ENCODE peak calls at places on chromosomes 2 and 18, in eight cellular contexts. B is AG04449, Q is astrocyte of the spinal cord, L is A549, H is left ventricle myocardium inferior, M is psoas muscle, K is OCI-LY7, F is HFF-Myc. N is an unnamed sample.

GRCh38 chr2:150107816-150108215 is 379.7 kb downstream of the RND3 start:
- DNase-seq in Q (no peak), M (no peak), L (no peak), H (no peak), B (no peak), F (no peak), K (no peak), N (peak)

GRCh38 chr2:46329803-46330775 is 32.9 kb downstream of the EPAS1 start:
- DNase-seq in F (no peak), Q (peak), K (no peak), M (no peak), B (peak), L (peak), H (no peak), N (peak)

GRCh38 chr2:10720983-10721343 is 467 bp upstream of the ATP6V1C2 start:
- DNase-seq in F (no peak), Q (no peak), M (no peak), B (no peak), H (no peak), K (peak), L (no peak), N (no peak)

GRCh38 chr18:23900979-23901378 is 113.6 kb upstream of the TTC39C start:
- DNase-seq in F (no peak), B (no peak), Q (peak), L (no peak), M (no peak), H (no peak), K (no peak), N (no peak)

GRCh38 chr18:24860978-24861680 is 400.7 kb downstream of the HRH4 start:
- DNase-seq in L (no peak), H (no peak), B (no peak), F (no peak), Q (no peak), M (no peak), K (no peak), N (peak)

GRCh38 chr2:134306521-134306920 is 52.6 kb downstream of the MGAT5 start:
- DNase-seq in B (no peak), H (no peak), F (no peak), M (no peak), K (no peak), L (no peak), Q (no peak), N (no peak)

GRCh38 chr2:6995406-6996117 is 78.3 kb downstream of the RNF144A start:
- DNase-seq in K (no peak), B (no peak), Q (no peak), F (no peak), H (no peak), M (peak), L (no peak), N (no peak)

GRCh38 chr18:51862311-51862710 is 477.7 kb upstream of the DCC start:
- DNase-seq in B (no peak), H (no peak), K (no peak), L (no peak), Q (no peak), F (no peak), M (no peak), N (no peak)

GRCh38 chr18:13387856-13388548 is 169.4 kb downstream of the LDLRAD4 start:
- DNase-seq in L (no peak), K (no peak), Q (peak), H (no peak), B (peak), F (no peak), M (no peak), N (no peak)

GRCh38 chr2:104825124-104825865 is 28.6 kb upstream of the POU3F3 start:
- DNase-seq in F (no peak), Q (peak), M (no peak), B (no peak), K (no peak), H (no peak), L (no peak), N (no peak)

GRCh38 chr2:65085148-65085547 is 28.9 kb downstream of the CEP68 start:
- DNase-seq in F (no peak), Q (no peak), M (no peak), K (no peak), B (no peak), L (no peak), H (no peak), N (no peak)

GRCh38 chr2:240820014-240820606 is at the start of gene KIF1A:
- DNase-seq in H (peak), L (no peak), M (peak), B (no peak), K (no peak), F (no peak), Q (no peak), N (no peak)

GRCh38 chr2:177758591-177759371 is 313.8 kb downstream of the PDE11A start:
- DNase-seq in B (no peak), Q (peak), M (peak), L (no peak), H (no peak), K (no peak), F (no peak), N (peak)

GRCh38 chr2:14297906-14298305 is 334.6 kb upstream of the LRATD1 start:
- DNase-seq in Q (no peak), B (no peak), F (no peak), L (no peak), M (no peak), H (no peak), K (no peak), N (no peak)

GRCh38 chr2:95076705-95077520 is 44.7 kb downstream of the MRPS5 start:
- DNase-seq in B (no peak), L (peak), M (peak), F (peak), Q (peak), K (peak), H (peak), N (peak)

GRCh38 chr2:52639692-52640091 is 1127.9 kb upstream of the CHAC2 start:
- DNase-seq in H (no peak), Q (peak), B (no peak), K (no peak), M (no peak), L (no peak), F (no peak), N (peak)

GRCh38 chr2:171383141-171383540 is 50.6 kb downstream of the METTL8 start:
- DNase-seq in Q (peak), B (no peak), F (no peak), L (no peak), K (no peak), H (no peak), M (no peak), N (peak)

GRCh38 chr2:220814441-220814840 is 757.7 kb downstream of the EPHA4 start:
- DNase-seq in L (no peak), F (no peak), H (no peak), B (no peak), M (no peak), K (no peak), Q (no peak), N (no peak)

GRCh38 chr2:20766798-20767644 is 55.9 kb downstream of the LDAH start:
- DNase-seq in L (no peak), F (no peak), Q (no peak), H (no peak), B (no peak), M (no peak), K (no peak), N (no peak)

GRCh38 chr2:45612741-45613140 is 1.7 kb upstream of the SRBD1 start:
- DNase-seq in Q (no peak), F (no peak), H (no peak), L (no peak), B (no peak), M (no peak), K (no peak), N (peak)

GRCh38 chr2:232502513-232502900 is 14.9 kb upstream of the ECEL1 start:
- DNase-seq in K (no peak), Q (no peak), B (no peak), L (no peak), F (no peak), M (no peak), H (no peak), N (no peak)

GRCh38 chr2:16588565-16588964 is 77.1 kb downstream of the CYRIA start:
- DNase-seq in L (no peak), B (no peak), H (no peak), F (no peak), K (no peak), M (no peak), Q (no peak), N (no peak)

GRCh38 chr18:74832999-74833398 is 235.3 kb downstream of the ZNF407 start:
- DNase-seq in K (no peak), Q (no peak), L (no peak), H (no peak), F (no peak), B (no peak), M (no peak), N (no peak)

GRCh38 chr2:221467610-221468009 is 104.5 kb downstream of the EPHA4 start:
- DNase-seq in M (no peak), L (no peak), Q (peak), K (no peak), H (no peak), F (no peak), B (no peak), N (peak)

GRCh38 chr18:58484989-58485962 is 143.6 kb downstream of the ALPK2 start:
- DNase-seq in Q (peak), M (no peak), L (no peak), H (no peak), K (no peak), F (no peak), B (no peak), N (no peak)

GRCh38 chr2:196598846-196599245 is 40.7 kb upstream of the CCDC150 start:
- DNase-seq in B (no peak), L (no peak), M (no peak), F (no peak), H (no peak), Q (no peak), K (no peak), N (no peak)

GRCh38 chr2:96233880-96234316 is 25.3 kb upstream of the STARD7 start:
- DNase-seq in H (no peak), K (peak), L (no peak), M (no peak), Q (no peak), F (no peak), B (no peak), N (no peak)

GRCh38 chr2:96924775-96925747 is 55.2 kb upstream of the SEMA4C start:
- DNase-seq in L (no peak), K (no peak), H (no peak), B (no peak), F (no peak), Q (no peak), M (peak), N (no peak)

GRCh38 chr2:230893338-230893737 is 28.6 kb downstream of the ITM2C start:
- DNase-seq in Q (no peak), L (no peak), K (no peak), H (no peak), M (no peak), F (no peak), B (no peak), N (no peak)

GRCh38 chr18:28063181-28063790 is 113.6 kb downstream of the CDH2 start:
- DNase-seq in K (no peak), F (no peak), L (no peak), M (no peak), Q (peak), H (no peak), B (peak), N (no peak)

GRCh38 chr2:106223347-106223746 is 29.2 kb upstream of the UXS1 start:
- DNase-seq in L (no peak), M (no peak), K (no peak), B (no peak), F (no peak), H (no peak), Q (no peak), N (no peak)

GRCh38 chr2:233705911-233706506 is 6.7 kb upstream of the UGT1A5 start:
- DNase-seq in F (no peak), H (no peak), Q (no peak), K (no peak), M (no peak), L (no peak), B (no peak), N (no peak)

GRCh38 chr18:36580874-36581750 is 247.7 kb downstream of the TPGS2 start:
- DNase-seq in H (no peak), F (peak), B (no peak), K (no peak), Q (peak), M (no peak), L (no peak), N (peak)

GRCh38 chr2:173148520-173148919 is 72.9 kb downstream of the MAP3K20 start:
- DNase-seq in Q (no peak), L (no peak), H (no peak), B (no peak), M (no peak), K (no peak), F (no peak), N (no peak)

DNA sequence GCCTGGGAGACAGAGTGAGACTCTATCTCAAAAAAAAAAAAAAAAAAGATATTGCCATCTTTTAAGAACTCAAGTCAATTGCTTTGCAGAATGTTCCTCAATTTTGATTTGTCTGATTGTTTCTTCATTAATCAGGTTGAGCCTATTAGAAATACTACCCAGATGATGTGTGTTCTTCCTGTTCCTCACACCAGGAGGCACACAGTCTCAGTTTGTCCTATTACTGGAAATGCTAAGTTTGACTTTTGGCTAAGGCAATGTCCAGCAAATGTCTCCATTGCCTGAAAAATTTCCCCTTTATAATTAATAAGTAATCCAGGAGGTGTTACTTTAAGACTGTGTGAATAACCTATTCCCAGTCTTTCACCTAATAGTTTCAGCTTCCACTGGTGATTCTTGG is 28.4 kb downstream of the BOLA3 start:
- DNase-seq in M (no peak), Q (no peak), L (peak), K (no peak), H (no peak), B (no peak), F (no peak), N (peak)
- TF ChIP-seq CTCF in M (peak), Q (no peak), L (no peak), K (peak), H (no peak), B (no peak), F (no peak), N (peak)

GRCh38 chr2:197784956-197785941 is at the start of gene BOLL:
- DNase-seq in L (no peak), F (no peak), Q (no peak), M (no peak), K (no peak), B (no peak), H (no peak), N (no peak)
- H3K4me3 ChIP-seq in L (peak), F (no peak), Q (peak), M (peak), K (no peak), B (no peak), H (peak), N (no peak)

GRCh38 chr2:70283500-70284191 is 9.9 kb downstream of the SNRPG start:
- DNase-seq in Q (no peak), H (no peak), B (no peak), L (no peak), K (no peak), F (no peak), M (no peak), N (no peak)

GRCh38 chr2:70280242-70280798 is 13.2 kb downstream of the SNRPG start:
- DNase-seq in K (no peak), M (no peak), Q (no peak), H (no peak), B (no peak), L (no peak), F (no peak), N (no peak)

GRCh38 chr2:70282439-70282838 is 11.1 kb downstream of the SNRPG start:
- DNase-seq in H (no peak), B (no peak), Q (no peak), F (no peak), L (no peak), K (no peak), M (no peak), N (no peak)
- TF ChIP-seq CTCF in H (no peak), B (no peak), Q (no peak), F (no peak), L (no peak), K (no peak), M (no peak), N (no peak)

GRCh38 chr2:235495373-235496238 is 1.8 kb downstream of the AGAP1 start:
- DNase-seq in L (no peak), Q (no peak), H (no peak), K (no peak), M (no peak), F (no peak), B (no peak), N (no peak)

GRCh38 chr2:235493775-235494715 is at the start of gene AGAP1:
- DNase-seq in F (peak), L (peak), K (no peak), B (no peak), H (peak), Q (peak), M (peak), N (peak)

GRCh38 chr2:235494716-235495372 is 1.0 kb downstream of the AGAP1 start:
- DNase-seq in L (no peak), Q (peak), F (no peak), H (no peak), M (peak), B (no peak), K (no peak), N (peak)

GRCh38 chr2:235497096-235497495 is 3.3 kb downstream of the AGAP1 start:
- DNase-seq in Q (no peak), H (no peak), M (no peak), K (no peak), L (no peak), F (no peak), B (no peak), N (no peak)

DNA sequence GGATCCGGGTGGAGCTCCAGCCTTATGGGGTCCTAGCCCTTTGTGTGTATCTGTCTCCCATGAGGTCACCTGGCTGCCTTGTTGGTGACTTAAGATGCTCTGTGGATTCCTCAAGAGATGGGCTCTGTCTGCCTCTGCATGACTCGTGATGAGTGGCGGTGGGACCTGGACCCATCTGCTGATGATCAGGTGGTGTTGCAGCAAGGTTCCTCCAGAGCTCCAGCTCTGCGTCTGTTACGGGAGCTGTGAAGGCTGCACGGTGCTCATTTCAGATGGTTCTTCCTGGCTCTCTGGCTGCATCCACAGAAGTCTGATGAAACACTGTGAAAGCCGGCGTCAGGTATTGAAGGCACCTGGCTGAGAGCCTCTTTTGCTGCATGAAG is 2.4 kb downstream of the AGAP1 start:
- DNase-seq in H (no peak), M (no peak), Q (no peak), F (no peak), L (no peak), K (no peak), B (no peak), N (no peak)
- H3K4me3 ChIP-seq in H (peak), M (peak), Q (no peak), F (peak), L (no peak), K (no peak), B (peak), N (no peak)

GRCh38 chr18:41378628-41379027 is 576.4 kb upstream of the PIK3C3 start:
- DNase-seq in F (no peak), Q (peak), B (no peak), H (no peak), K (no peak), M (no peak), L (no peak), N (peak)
- TF ChIP-seq CTCF in F (no peak), Q (peak), B (peak), H (no peak), K (no peak), M (no peak), L (no peak), N (peak)

DNA sequence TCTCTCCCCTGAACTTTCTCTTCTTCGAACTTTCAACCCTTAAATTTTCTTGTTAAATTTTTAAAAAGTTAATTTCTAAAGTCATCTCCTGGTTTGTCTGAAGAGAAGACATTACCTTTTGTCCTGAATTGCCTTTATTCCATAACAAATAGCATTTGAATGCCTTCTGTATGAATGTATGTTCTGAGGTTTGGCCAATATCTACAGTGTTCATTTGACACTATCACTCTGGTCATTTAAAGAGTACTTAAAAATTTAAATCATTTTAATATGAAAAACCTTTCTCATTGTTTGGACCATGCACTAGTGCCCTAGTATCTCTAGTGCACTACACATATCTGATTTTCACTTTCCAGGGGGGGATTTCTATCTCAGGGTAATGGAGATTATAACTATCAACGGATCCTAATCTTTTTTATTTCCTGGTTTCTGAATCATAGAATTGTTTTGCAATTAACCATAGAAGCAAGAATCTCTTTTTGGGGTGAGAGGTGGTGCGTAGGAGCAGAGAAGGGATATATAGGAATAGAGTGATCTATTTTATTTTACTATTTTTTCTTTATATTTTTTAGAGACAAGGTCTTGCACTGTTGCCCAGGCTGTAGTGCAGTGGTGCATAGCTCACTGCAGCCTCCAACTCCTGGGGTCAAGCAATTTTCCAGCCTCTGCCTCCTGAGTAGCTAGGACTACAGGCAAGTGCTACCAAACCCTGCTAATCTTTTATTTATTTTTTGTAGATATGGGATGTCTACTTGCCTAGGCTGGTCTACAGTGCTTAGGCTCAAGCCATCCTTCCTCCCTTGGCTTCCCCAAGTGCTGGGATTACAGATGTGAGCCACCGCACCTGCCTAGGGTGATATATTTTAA is 25.5 kb downstream of the TANC1 start:
- DNase-seq in K (no peak), M (no peak), L (no peak), Q (no peak), F (no peak), H (no peak), B (no peak), N (peak)
- H3K4me3 ChIP-seq in K (no peak), M (no peak), L (no peak), Q (no peak), F (no peak), H (no peak), B (no peak), N (no peak)

DNA sequence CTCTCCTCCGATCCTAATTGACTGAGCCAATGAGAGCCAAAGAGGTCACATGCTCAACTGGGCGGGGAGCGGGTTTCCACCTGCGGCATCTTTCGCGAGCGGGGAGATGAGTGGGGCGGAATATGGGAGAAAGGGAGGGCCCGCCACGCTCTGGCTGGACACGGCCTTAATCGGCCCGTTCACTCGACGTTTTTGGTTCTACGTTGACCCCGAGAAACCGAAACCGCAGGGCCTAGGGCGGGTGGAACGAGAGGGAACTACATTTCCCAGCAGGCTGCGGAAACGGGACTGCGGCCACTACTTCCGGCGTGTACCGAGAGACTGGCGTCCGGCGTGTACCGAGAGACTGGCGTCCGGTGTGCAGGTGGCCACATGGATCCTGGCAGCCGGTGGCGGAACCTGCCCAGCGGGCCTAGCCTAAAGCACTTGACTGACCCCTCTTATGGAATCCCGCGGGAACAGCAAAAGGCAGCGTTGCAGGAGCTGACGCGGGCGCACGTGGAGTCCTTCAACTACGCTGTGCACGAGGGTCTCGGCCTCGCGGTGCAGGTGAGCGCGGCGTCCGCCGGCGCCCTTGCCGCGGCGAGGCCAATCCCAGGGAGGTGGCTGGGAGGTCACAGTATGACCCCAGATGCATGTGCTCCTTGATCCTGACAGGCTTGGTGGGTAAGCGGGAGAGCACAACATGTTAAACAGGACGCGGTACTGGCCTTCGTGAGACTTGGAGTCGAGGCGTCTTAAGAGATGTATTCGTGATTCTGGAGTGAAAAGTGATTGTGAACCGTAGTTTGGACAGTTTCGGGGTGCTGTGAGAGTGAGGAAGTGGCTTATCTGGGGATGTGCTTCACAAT is at the start of gene POLR1B:
- DNase-seq in K (peak), L (peak), H (peak), B (no peak), M (peak), Q (peak), F (peak), N (peak)
- TF ChIP-seq CTCF in K (no peak), L (no peak), H (no peak), B (no peak), M (no peak), Q (no peak), F (no peak), N (no peak)

N was measured in fibroblast of villous mesenchyme.